ENCODE peak calls at places on chromosomes 13 and 19, in seven cellular contexts. G is anterior cingulate cortex; Z is endothelial cell; S is left lung; P is breast epithelium; M is neural crest cell; B is stimulated activated CD4-positive, alpha-beta T cell treated with anti-CD3 and anti-CD28 coated beads, Interleukin-2, amount 100 ng/mL, for 4 hours. O is an unnamed sample.

GRCh38 chr13:79987761-79988160 is 353.2 kb downstream of the SPRY2 start:
- DNase-seq in P (no peak), S (no peak), B (no peak), M (no peak), Z (no peak), G (no peak), O (no peak)

GRCh38 chr13:40401911-40402776 is 264.3 kb downstream of the FOXO1 start:
- DNase-seq in M (no peak), Z (no peak), S (peak; percentile 96), B (peak; percentile 18), P (peak; percentile 84), G (peak; percentile 12), O (no peak)

GRCh38 chr19:13022111-13022858 is 27.0 kb downstream of the NFIX start:
- DNase-seq in P (no peak), S (peak; percentile 69), M (no peak), Z (no peak), G (no peak), B (no peak), O (no peak)

GRCh38 chr19:5667751-5668271 is 12.5 kb downstream of the MICOS13 start:
- DNase-seq in G (no peak), S (peak; percentile 80), Z (no peak), P (no peak), B (no peak), M (no peak), O (no peak)

GRCh38 chr19:12325690-12326089 is 7.7 kb downstream of the ZNF563 start:
- DNase-seq in G (no peak), M (no peak), S (no peak), Z (no peak), P (no peak), B (no peak), O (peak; percentile 23)

GRCh38 chr13:52356327-52356726 is 49.6 kb downstream of the THSD1 start:
- DNase-seq in G (no peak), Z (no peak), P (no peak), B (no peak), S (no peak), M (no peak), O (no peak)

GRCh38 chr19:30547192-30547591 is 175.0 kb downstream of the ZNF536 start:
- DNase-seq in B (no peak), M (no peak), Z (no peak), G (no peak), P (no peak), S (no peak), O (no peak)

GRCh38 chr13:42047561-42048322 is 706 bp upstream of the DGKH start:
- DNase-seq in G (no peak), Z (peak; percentile 53), M (peak; percentile 37), S (peak; percentile 83), P (peak; percentile 22), B (no peak), O (no peak)

GRCh38 chr13:39253774-39254173 is 215.5 kb downstream of the NHLRC3 start:
- DNase-seq in Z (no peak), G (no peak), B (no peak), S (no peak), P (no peak), M (no peak), O (no peak)

GRCh38 chr13:112781881-112782361 is 92.1 kb downstream of the ATP11A start:
- DNase-seq in M (no peak), Z (no peak), G (peak; percentile 30), P (no peak), B (no peak), S (peak; percentile 83), O (peak; percentile 59)

GRCh38 chr19:10454267-10454666 is 33.9 kb downstream of the PDE4A start:
- DNase-seq in B (no peak), S (no peak), P (no peak), G (peak; percentile 18), Z (no peak), M (peak; percentile 40), O (no peak)

GRCh38 chr13:32863596-32863995 is 152.6 kb upstream of the KL start:
- DNase-seq in M (no peak), S (no peak), B (no peak), G (no peak), Z (no peak), P (no peak), O (no peak)

GRCh38 chr19:16587031-16588023 is 15.1 kb upstream of the SLC35E1 start:
- DNase-seq in S (peak; percentile 84), Z (no peak), M (no peak), B (peak; percentile 57), P (no peak), G (peak; percentile 41), O (no peak)

GRCh38 chr13:46551410-46552301 is 1.3 kb upstream of the LRCH1 start:
- DNase-seq in B (peak; percentile 37), S (peak; percentile 92), G (no peak), P (peak; percentile 78), Z (peak; percentile 84), M (peak; percentile 81), O (peak; percentile 62)

GRCh38 chr19:15562861-15563260 is 52.2 kb upstream of the CYP4F8 start:
- DNase-seq in P (peak; percentile 46), Z (no peak), B (no peak), M (no peak), S (no peak), G (no peak), O (no peak)

GRCh38 chr13:22883961-22884360 is 296.8 kb upstream of the SGCG start:
- DNase-seq in S (no peak), Z (no peak), B (no peak), M (peak; percentile 26), P (no peak), G (no peak), O (no peak)

GRCh38 chr13:21445759-21446158 is 13.3 kb downstream of the ZDHHC20 start:
- DNase-seq in Z (peak; percentile 19), M (no peak), G (no peak), S (no peak), P (no peak), B (no peak), O (no peak)

GRCh38 chr13:58933475-58933874 is 1230.3 kb downstream of the DIAPH3 start:
- DNase-seq in P (no peak), M (no peak), B (no peak), Z (no peak), S (no peak), G (no peak), O (no peak)

GRCh38 chr13:51587372-51587771 is 3.1 kb downstream of the WDFY2 start:
- DNase-seq in G (no peak), M (no peak), S (no peak), Z (no peak), P (no peak), B (no peak), O (no peak)

GRCh38 chr13:99040536-99041141 is 62.8 kb upstream of the DOCK9 start:
- DNase-seq in M (no peak), Z (no peak), P (no peak), G (no peak), B (no peak), S (no peak), O (no peak)

GRCh38 chr19:4297901-4298771 is 4.1 kb downstream of the TMIGD2 start:
- DNase-seq in P (no peak), Z (no peak), M (no peak), G (no peak), S (no peak), B (peak; percentile 17), O (no peak)

GRCh38 chr19:10503002-10503789 is at the start of gene KEAP1:
- DNase-seq in Z (peak; percentile 28), S (peak; percentile 87), B (no peak), P (peak; percentile 38), M (peak; percentile 41), G (no peak), O (no peak)

GRCh38 chr19:53910170-53910518 is 1.1 kb downstream of the CACNG7 start:
- DNase-seq in Z (no peak), B (no peak), G (no peak), M (no peak), P (no peak), S (no peak), O (no peak)

GRCh38 chr13:86282450-86282849 is 483.2 kb upstream of the SLITRK6 start:
- DNase-seq in Z (no peak), P (no peak), B (no peak), M (no peak), G (no peak), S (no peak), O (no peak)

GRCh38 chr19:38291855-38292254 is 12.2 kb upstream of the C19orf33 start:
- DNase-seq in Z (no peak), P (no peak), B (no peak), S (peak; percentile 10), M (no peak), G (no peak), O (no peak)

GRCh38 chr19:58357798-58358145 is 4.5 kb upstream of the A1BG start:
- DNase-seq in G (no peak), M (no peak), P (no peak), B (no peak), Z (no peak), S (peak; percentile 81), O (no peak)

O was measured in LNCaP clone FGC.